ENCODE peak calls at places on chromosomes 1 and 21, in seven cellular contexts. I, T, U, O, A, X and N are unnamed samples. For H3K4me1, the result is how much of the 10 kb centered on the place peaks cover.

GRCh38 chr1:166971252-166971651 is 4.1 kb downstream of the ILDR2 start:
- DNase-seq in X (no peak), U (no peak), A (no peak), T (no peak), I (no peak), O (no peak), N (no peak)

GRCh38 chr1:64624446-64624766 is 120.5 kb upstream of the RAVER2 start:
- DNase-seq in T (no peak), X (peak), O (no peak), U (no peak), A (no peak), I (no peak), N (no peak)

GRCh38 chr1:25204797-25205441 is 27.4 kb downstream of the SYF2 start:
- DNase-seq in T (no peak), I (peak), U (no peak), O (no peak), X (peak), A (no peak), N (peak)

GRCh38 chr1:25109527-25109926 is 122.8 kb downstream of the SYF2 start:
- DNase-seq in T (no peak), A (no peak), O (peak), X (no peak), I (no peak), U (no peak), N (no peak)

GRCh38 chr1:105894006-105894405 is 1162.5 kb upstream of the PRMT6 start:
- DNase-seq in I (no peak), O (no peak), U (peak), T (no peak), X (no peak), A (no peak), N (no peak)

GRCh38 chr1:40182956-40183710 is 21.9 kb downstream of the RLF start:
- DNase-seq in T (no peak), X (peak), A (no peak), O (no peak), U (no peak), I (peak), N (no peak)

GRCh38 chr1:208184993-208185703 is 59.0 kb downstream of the PLXNA2 start:
- DNase-seq in U (no peak), A (no peak), O (no peak), T (no peak), X (peak), I (no peak), N (no peak)

GRCh38 chr1:241658081-241658793 is 6.2 kb downstream of the WDR64 start:
- DNase-seq in X (peak), U (no peak), O (no peak), A (no peak), I (no peak), T (no peak), N (no peak)

GRCh38 chr1:64093941-64094340 is 109.5 kb upstream of the UBE2U start:
- DNase-seq in I (no peak), U (no peak), O (no peak), T (no peak), A (no peak), X (peak), N (no peak)

GRCh38 chr1:65423884-65424655 is 3.6 kb downstream of the LEPR start:
- DNase-seq in O (no peak), T (no peak), X (peak), A (no peak), I (no peak), U (peak), N (no peak)

GRCh38 chr1:223700388-223700918 is 11.9 kb upstream of the CAPN2 start:
- DNase-seq in O (no peak), U (no peak), X (peak), A (no peak), T (no peak), I (no peak), N (no peak)

GRCh38 chr1:223419561-223419960 is 26.3 kb downstream of the CCDC185 start:
- DNase-seq in O (no peak), A (no peak), T (no peak), U (no peak), I (no peak), X (no peak), N (no peak)

GRCh38 chr1:16175610-16176553 is 20.0 kb upstream of the EPHA2 start:
- DNase-seq in I (no peak), T (no peak), X (peak), U (no peak), A (peak), O (no peak), N (no peak)

GRCh38 chr1:41501581-41501980 is 17.1 kb upstream of the EDN2 start:
- DNase-seq in X (no peak), T (no peak), O (no peak), I (no peak), U (no peak), A (no peak), N (no peak)

GRCh38 chr1:234326493-234327366 is 46.5 kb upstream of the COA6 start:
- DNase-seq in U (peak), A (no peak), I (peak), T (peak), X (peak), O (peak), N (peak)

DNA sequence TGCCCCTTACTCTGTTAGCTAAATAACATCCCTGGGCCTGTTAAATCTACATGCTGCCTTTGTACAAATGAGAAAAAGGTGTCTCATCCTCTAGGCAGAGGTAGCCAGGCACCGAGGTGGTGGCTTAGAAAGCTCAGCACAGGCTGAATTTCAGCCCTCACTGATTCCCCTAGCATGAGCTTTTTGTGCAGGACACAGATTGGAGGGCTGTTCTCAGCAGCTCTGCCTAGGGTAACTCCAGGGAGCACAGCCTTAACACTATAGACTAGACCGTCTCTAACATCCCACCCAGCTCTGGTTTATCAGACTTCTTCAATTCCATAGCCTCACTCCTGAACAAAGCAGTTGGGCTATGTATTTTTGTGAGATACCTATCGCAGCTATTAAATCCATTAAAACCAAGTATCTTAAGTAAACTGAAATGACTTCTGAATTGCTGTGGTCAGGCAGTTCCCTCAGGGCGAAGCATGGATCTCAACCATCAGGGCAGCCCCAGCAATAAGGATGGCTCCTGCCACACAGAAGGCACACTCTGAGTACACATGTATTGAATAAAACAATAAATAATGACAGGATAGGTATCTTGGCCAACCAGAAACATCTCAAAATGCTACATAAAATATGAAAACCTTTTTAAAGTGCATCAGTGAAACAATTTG is 14.8 kb downstream of the S100A6 start:
- DNase-seq in X (no peak), A (no peak), U (no peak), O (no peak), I (no peak), T (no peak), N (no peak)
- H3K4me1 ChIP-seq in X (under half), A (under half), U (under half), O (under half), I (under half), T (under half), N (under half)

DNA sequence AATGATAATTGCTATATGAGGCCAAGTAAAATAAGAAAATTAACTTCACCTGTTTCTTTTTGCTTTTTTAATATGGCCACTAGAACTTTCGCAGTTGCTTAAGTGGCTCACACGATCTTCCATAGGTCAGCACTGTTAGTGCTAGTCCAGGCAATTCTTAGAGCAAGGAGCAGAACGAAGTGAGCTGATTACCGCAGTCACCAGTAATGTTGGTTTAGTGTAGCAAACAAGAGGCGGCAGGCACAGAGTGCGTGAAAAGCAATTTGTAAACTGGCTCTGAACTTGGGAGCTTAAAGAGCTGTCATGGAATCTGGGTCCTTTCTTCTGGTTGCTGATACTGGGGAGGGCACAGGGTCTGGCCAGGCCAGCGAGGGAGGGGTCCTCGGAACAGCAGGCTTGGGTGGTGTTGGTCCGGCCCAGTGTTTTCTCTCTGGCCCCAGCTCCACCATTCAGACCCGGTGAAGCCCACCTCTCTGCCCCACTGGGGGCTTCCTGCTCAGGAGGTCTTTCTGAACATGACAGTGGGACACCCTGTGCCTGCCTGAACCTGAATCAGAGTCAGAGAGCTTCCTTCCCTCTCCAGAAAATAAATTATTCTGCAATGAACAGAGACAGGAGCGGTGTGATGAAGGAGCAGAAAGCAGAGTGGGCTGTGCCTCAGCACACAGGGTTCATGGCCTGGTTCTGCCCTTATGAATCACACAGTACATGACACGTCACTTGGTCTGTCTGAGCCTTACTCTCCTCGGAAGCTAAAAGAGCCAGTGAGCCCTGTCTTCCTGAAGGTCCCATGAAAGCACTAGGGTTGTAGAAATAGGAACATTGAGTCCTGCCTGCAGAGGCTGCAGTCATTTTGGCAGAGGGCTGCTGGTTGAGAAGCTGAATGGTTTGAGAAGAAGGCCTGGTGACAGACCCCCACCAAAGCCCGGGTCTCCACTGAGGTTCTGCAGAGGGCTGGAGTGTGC is 11.9 kb downstream of the ETS2 start:
- DNase-seq in A (no peak), I (no peak), U (no peak), O (no peak), T (no peak), X (peak), N (no peak)
- H3K4me1 ChIP-seq in A (under half), I (under half), U (under half), O (under half), T (under half), X (under half), N (under half)

GRCh38 chr1:110872745-110873435 is at the start of gene CD53:
- DNase-seq in U (peak), X (no peak), O (peak), T (no peak), A (no peak), I (no peak), N (no peak)
- H3K4me1 ChIP-seq in U (under half), X (under half), O (half or more), T (under half), A (under half), I (under half), N (under half)

GRCh38 chr21:44019568-44019958 is 7.5 kb downstream of the TRAPPC10 start:
- DNase-seq in A (no peak), U (no peak), I (no peak), X (no peak), T (no peak), O (no peak), N (no peak)

GRCh38 chr21:44018127-44018526 is 6.0 kb downstream of the TRAPPC10 start:
- DNase-seq in A (no peak), X (no peak), I (no peak), T (no peak), O (no peak), U (no peak), N (no peak)

GRCh38 chr21:44020551-44020950 is 8.4 kb downstream of the TRAPPC10 start:
- DNase-seq in I (no peak), X (no peak), U (no peak), A (no peak), O (no peak), T (no peak), N (no peak)

GRCh38 chr21:44017601-44018000 is 5.5 kb downstream of the TRAPPC10 start:
- DNase-seq in A (no peak), I (no peak), T (no peak), X (no peak), U (no peak), O (no peak), N (no peak)

DNA sequence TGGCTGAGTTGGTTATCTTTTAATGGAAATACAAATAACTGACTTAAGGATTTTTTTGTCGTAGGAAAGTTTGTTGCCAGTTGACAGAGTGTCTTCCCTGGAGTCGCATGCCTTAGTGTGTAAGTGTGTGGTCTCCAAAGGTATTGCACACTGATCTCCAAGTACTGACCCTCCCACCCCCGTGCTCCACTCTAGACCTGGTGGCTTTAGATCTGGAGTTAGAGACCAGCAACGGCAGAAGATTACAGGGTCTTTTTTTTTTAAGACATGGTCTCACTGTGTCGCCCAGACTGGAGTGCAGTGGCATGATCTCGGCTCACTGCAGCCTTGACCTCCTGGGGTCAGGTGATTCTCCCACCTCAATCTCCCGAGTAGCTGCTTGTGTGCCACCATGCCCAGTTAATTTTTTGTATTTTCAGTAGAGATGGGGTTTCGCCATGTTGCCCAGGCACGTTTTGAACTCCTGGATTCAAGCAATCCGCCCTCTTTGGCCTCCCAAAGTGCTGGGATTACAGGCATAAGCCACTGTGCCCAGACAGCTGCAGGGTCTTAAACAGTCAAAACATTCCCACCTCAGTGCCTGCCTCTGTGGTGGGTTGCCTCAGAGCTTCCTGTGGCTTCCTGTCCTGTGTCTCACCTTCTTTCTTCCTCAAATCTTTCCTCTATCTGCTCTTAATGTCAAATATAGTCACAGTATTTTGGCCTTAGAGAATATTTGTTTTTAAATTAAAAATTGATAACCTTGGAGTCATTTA is 6.9 kb downstream of the TRAPPC10 start:
- DNase-seq in X (no peak), I (no peak), O (no peak), A (no peak), U (no peak), T (no peak), N (no peak)
- H3K4me1 ChIP-seq in X (under half), I (under half), O (half or more), A (under half), U (under half), T (under half), N (under half)

GRCh38 chr1:67556297-67556900 is 126.2 kb upstream of the SERBP1 start:
- DNase-seq in X (no peak), A (no peak), U (no peak), O (no peak), T (no peak), I (no peak), N (no peak)

GRCh38 chr1:67552336-67552759 is 122.1 kb upstream of the SERBP1 start:
- DNase-seq in T (no peak), I (no peak), O (no peak), A (no peak), X (no peak), U (no peak), N (no peak)

GRCh38 chr1:67555487-67556296 is 125.5 kb upstream of the SERBP1 start:
- DNase-seq in I (no peak), U (peak), A (no peak), O (no peak), T (no peak), X (no peak), N (no peak)

DNA sequence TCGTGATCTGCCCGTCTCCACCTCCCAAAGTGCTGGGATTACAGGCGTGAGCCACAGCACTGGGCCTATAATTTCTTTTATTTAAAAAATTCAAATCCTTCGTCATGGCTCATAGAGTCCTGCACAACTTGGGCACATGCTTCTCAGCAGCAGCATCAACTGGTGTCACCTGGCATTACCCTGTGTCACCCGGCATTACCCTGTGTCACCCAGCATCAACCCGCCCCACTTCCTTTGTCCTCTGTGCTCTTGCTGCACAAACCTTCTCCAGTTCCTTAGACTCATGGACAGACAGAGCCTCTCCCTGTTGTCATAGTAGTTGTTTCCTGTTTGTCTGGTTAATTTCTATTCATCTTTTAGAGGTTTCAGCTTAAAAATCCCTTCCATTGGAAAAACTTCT is 121.2 kb upstream of the SERBP1 start:
- DNase-seq in U (no peak), A (no peak), I (no peak), X (no peak), O (no peak), T (no peak), N (no peak)
- H3K4me1 ChIP-seq in U (under half), A (under half), I (under half), X (under half), O (under half), T (under half), N (under half)

GRCh38 chr1:2893473-2894120 is 92.1 kb upstream of the TTC34 start:
- DNase-seq in I (no peak), O (no peak), A (no peak), T (no peak), X (no peak), U (no peak), N (no peak)

GRCh38 chr1:2890221-2890850 is 88.8 kb upstream of the TTC34 start:
- DNase-seq in I (no peak), T (no peak), O (no peak), U (no peak), A (no peak), X (no peak), N (no peak)

GRCh38 chr1:2896824-2897223 is 95.3 kb upstream of the TTC34 start:
- DNase-seq in O (no peak), U (no peak), X (no peak), I (no peak), T (no peak), A (no peak), N (no peak)

GRCh38 chr1:2894381-2895041 is 93.0 kb upstream of the TTC34 start:
- DNase-seq in U (no peak), O (peak), I (no peak), A (no peak), T (no peak), X (no peak), N (no peak)
- H3K4me1 ChIP-seq in U (under half), O (under half), I (under half), A (under half), T (under half), X (under half), N (under half)